ENCODE peak calls at places on chromosomes 6 and 20, in ten cellular contexts. L is dorsolateral prefrontal cortex; Q is WTC11; Y is NCI-H1105 treated with DMSO at 0.1 percent for 48 hours; M is activated T-cell treated with anti-CD3 and anti-CD28 coated beads, Interleukin-2, amount 50 U/mL, for 48 hours; N is activated CD8-positive, alpha-beta T cell treated with anti-CD3 and anti-CD28 coated beads, Interleukin-2, amount 10 ng/mL, durations not matched to agents 7 days and 5 days; K is fibroblast of villous mesenchyme; D is NCI-H1417; F is AG04450; X is colonic mucosa. A is an unnamed sample.

GRCh38 chr6:83309344-83309743 is 116.2 kb downstream of the RWDD2A start:
- DNase-seq in X (no peak), N (no peak), L (no peak), Y (no peak), M (no peak), K (no peak), F (no peak), Q (no peak), D (no peak), A (no peak)

GRCh38 chr6:106114492-106114891 is 28.4 kb downstream of the PRDM1 start:
- DNase-seq in Q (no peak), D (no peak), N (peak; percentile 64), Y (no peak), K (no peak), F (no peak), L (no peak), X (no peak), M (peak; percentile 84), A (no peak)

GRCh38 chr6:150579611-150580010 is 20.1 kb upstream of the PLEKHG1 start:
- DNase-seq in M (no peak), F (no peak), K (no peak), L (peak; percentile 67), X (no peak), N (no peak), Y (no peak), Q (no peak), D (no peak), A (no peak)

GRCh38 chr6:153493501-153493900 is 362.4 kb upstream of the RGS17 start:
- DNase-seq in Q (no peak), N (no peak), L (no peak), D (no peak), M (no peak), X (no peak), F (no peak), Y (no peak), K (peak; percentile 52), A (no peak)

GRCh38 chr6:13866291-13866690 is 51.9 kb upstream of the MCUR1 start:
- DNase-seq in K (no peak), L (no peak), Y (peak; percentile 47), X (no peak), N (no peak), F (no peak), Q (no peak), M (no peak), D (no peak), A (no peak)

GRCh38 chr6:169622618-169623017 is 79.2 kb downstream of the WDR27 start:
- DNase-seq in Q (no peak), K (peak; percentile 59), Y (no peak), M (no peak), N (no peak), X (no peak), D (no peak), F (no peak), L (no peak), A (peak; percentile 65)

GRCh38 chr6:110682460-110682853 is 132.8 kb downstream of the CDK19 start:
- DNase-seq in M (no peak), L (no peak), F (peak; percentile 47), X (peak; percentile 90), Q (peak; percentile 23), Y (peak; percentile 85), K (peak; percentile 83), D (peak; percentile 88), N (peak; percentile 86), A (peak; percentile 78)

GRCh38 chr20:54061106-54061881 is 9.1 kb downstream of the BCAS1 start:
- DNase-seq in F (no peak), M (no peak), N (no peak), K (peak; percentile 28), Q (no peak), X (no peak), L (no peak), D (no peak), Y (no peak), A (peak; percentile 28)

GRCh38 chr6:81309841-81310240 is 442.6 kb downstream of the TENT5A start:
- DNase-seq in D (no peak), M (no peak), Y (no peak), X (no peak), F (peak; percentile 11), L (no peak), K (no peak), N (no peak), Q (no peak), A (no peak)

GRCh38 chr20:54044156-54044555 is 26.2 kb downstream of the BCAS1 start:
- DNase-seq in Q (no peak), M (no peak), X (no peak), Y (no peak), N (no peak), F (no peak), D (no peak), L (no peak), K (peak; percentile 80), A (peak; percentile 89)

GRCh38 chr6:128316258-128316952 is 204.0 kb downstream of the PTPRK start:
- DNase-seq in D (peak; percentile 78), X (no peak), M (no peak), Q (no peak), Y (peak; percentile 56), L (no peak), K (no peak), F (no peak), N (no peak), A (no peak)

GRCh38 chr20:2849529-2849928 is 9.0 kb downstream of the VPS16 start:
- DNase-seq in Q (no peak), X (no peak), K (no peak), Y (no peak), M (no peak), N (no peak), L (no peak), D (no peak), F (no peak), A (no peak)